ENCODE peak calls at places on chromosomes 3 and 15, in eight cellular contexts. T is RWPE2, P is ovary, M is bronchial epithelial cell, D is heart right ventricle, H is A673, J is AG04449, Q is heart left ventricle. W is an unnamed sample.

GRCh38 chr3:96712792-96713191 is 101.6 kb upstream of the EPHA6 start:
- DNase-seq in Q (no peak), P (no peak), H (no peak), T (no peak), D (no peak), M (no peak), J (no peak), W (no peak)

GRCh38 chr3:187464682-187465081 is 96.5 kb downstream of the RTP4 start:
- DNase-seq in Q (no peak), M (no peak), P (no peak), H (no peak), D (no peak), J (no peak), T (no peak), W (no peak)

GRCh38 chr3:110327870-110328269 is 743.7 kb upstream of the NECTIN3 start:
- DNase-seq in D (no peak), H (no peak), P (no peak), J (no peak), Q (no peak), M (peak; percentile 46), T (no peak), W (no peak)

GRCh38 chr3:194999491-194999890 is 271.5 kb downstream of the XXYLT1 start:
- DNase-seq in P (no peak), H (no peak), Q (no peak), J (no peak), D (no peak), M (no peak), T (no peak), W (no peak)

GRCh38 chr15:89714775-89715174 is 24.2 kb downstream of the WDR93 start:
- DNase-seq in M (no peak), P (no peak), T (no peak), Q (no peak), H (no peak), J (no peak), D (no peak), W (no peak)

GRCh38 chr15:74132681-74133070 is 2.3 kb downstream of the ISLR2 start:
- DNase-seq in H (no peak), M (peak; percentile 59), P (no peak), Q (no peak), D (no peak), T (no peak), J (no peak), W (no peak)

GRCh38 chr3:99114565-99115291 is 213.2 kb upstream of the DCBLD2 start:
- DNase-seq in Q (no peak), T (no peak), H (peak; percentile 60), P (no peak), D (no peak), J (no peak), M (peak; percentile 48), W (no peak)

GRCh38 chr3:76551739-76552138 is 488.2 kb upstream of the ROBO2 start:
- DNase-seq in H (no peak), Q (no peak), J (no peak), M (no peak), D (no peak), P (no peak), T (no peak), W (no peak)

GRCh38 chr3:109057616-109058015 is 60.3 kb downstream of the MORC1 start:
- DNase-seq in M (no peak), H (no peak), D (no peak), J (no peak), T (no peak), Q (no peak), P (no peak), W (no peak)

GRCh38 chr3:174202146-174202545 is 657.0 kb upstream of the NAALADL2 start:
- DNase-seq in P (no peak), J (no peak), H (no peak), T (no peak), M (no peak), D (no peak), Q (no peak), W (no peak)

GRCh38 chr3:58534592-58535494 is 2.1 kb downstream of the ACOX2 start:
- DNase-seq in H (no peak), J (no peak), D (no peak), M (no peak), T (no peak), P (no peak), Q (no peak), W (no peak)

GRCh38 chr3:58535531-58536500 is 1.2 kb downstream of the ACOX2 start:
- DNase-seq in M (peak; percentile 34), D (no peak), J (no peak), T (no peak), H (no peak), Q (no peak), P (no peak), W (no peak)

GRCh38 chr3:58537412-58538301 is 667 bp upstream of the ACOX2 start:
- DNase-seq in P (no peak), T (no peak), M (peak; percentile 60), H (no peak), J (no peak), D (no peak), Q (no peak), W (no peak)

GRCh38 chr3:58539636-58540035 is 2.6 kb upstream of the ACOX2 start:
- DNase-seq in M (no peak), H (no peak), Q (no peak), J (no peak), D (no peak), T (no peak), P (no peak), W (no peak)

DNA sequence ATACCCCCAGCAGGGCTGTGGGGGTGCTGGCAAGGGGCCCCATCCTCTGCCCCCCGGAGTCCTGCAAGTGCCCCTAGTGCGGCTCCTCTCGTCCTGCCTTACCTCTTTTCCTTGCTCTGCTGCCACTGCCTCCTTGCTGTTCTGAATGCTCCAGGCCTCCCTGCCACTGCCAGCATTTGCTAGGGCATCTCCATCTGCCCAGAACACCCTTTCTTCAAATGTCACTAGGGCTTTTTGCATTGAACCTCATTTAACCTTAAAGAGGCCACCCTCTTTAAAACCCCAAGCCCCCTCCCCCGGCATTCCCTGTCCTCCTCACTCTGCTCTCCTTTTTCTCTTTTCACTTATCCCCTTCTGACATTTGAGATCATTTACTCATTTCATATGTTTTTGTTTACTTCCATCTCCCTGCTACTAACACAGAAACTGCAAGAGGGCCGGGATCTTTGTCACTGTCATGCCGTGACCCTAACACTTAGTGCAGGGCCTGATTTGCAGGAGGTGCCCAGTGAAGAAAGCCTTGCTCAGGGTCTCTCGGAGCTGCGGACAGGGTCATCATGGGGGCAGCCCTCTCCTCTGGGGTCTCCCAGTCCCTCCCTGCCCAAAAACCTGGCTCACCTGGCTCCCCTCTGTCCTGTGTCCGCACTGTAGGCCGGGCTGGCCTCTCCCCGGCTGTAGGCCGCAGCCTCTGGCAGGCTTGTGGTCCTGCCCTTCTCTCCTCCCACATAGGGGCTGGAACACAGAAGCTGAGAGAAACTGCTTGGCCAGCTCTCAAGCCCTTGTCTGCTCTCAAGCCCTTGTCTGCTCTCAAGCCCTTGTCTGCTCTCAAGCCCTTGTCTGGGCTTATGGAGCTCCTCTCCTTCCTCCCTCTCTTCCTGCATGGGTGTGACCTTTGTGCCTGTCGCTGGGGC is at the start of gene ACOX2:
- DNase-seq in J (no peak), M (no peak), D (peak; percentile 84), T (no peak), H (no peak), Q (peak; percentile 90), P (peak; percentile 78), W (no peak)
- H3K4me3 ChIP-seq in J (peak within 1 kb of the TSS; percentile 52), M (no peak within 1 kb of the TSS), D (peak within 1 kb of the TSS; percentile 53), T (no peak within 1 kb of the TSS), H (no peak within 1 kb of the TSS), Q (peak within 1 kb of the TSS; percentile 17), P (peak within 1 kb of the TSS; percentile 36), W (peak within 1 kb of the TSS; percentile 31)

GRCh38 chr3:51393096-51393495 is 2.0 kb downstream of the RBM15B start:
- DNase-seq in P (no peak), H (no peak), J (no peak), D (no peak), Q (no peak), M (no peak), T (no peak), W (no peak)
- H3K4me3 ChIP-seq in P (no peak overlapping the region), H (peak overlapping the region; percentile 63), J (peak overlapping the region; percentile 75), D (no peak overlapping the region), Q (no peak overlapping the region), M (no peak overlapping the region), T (no peak overlapping the region), W (no peak overlapping the region)

DNA sequence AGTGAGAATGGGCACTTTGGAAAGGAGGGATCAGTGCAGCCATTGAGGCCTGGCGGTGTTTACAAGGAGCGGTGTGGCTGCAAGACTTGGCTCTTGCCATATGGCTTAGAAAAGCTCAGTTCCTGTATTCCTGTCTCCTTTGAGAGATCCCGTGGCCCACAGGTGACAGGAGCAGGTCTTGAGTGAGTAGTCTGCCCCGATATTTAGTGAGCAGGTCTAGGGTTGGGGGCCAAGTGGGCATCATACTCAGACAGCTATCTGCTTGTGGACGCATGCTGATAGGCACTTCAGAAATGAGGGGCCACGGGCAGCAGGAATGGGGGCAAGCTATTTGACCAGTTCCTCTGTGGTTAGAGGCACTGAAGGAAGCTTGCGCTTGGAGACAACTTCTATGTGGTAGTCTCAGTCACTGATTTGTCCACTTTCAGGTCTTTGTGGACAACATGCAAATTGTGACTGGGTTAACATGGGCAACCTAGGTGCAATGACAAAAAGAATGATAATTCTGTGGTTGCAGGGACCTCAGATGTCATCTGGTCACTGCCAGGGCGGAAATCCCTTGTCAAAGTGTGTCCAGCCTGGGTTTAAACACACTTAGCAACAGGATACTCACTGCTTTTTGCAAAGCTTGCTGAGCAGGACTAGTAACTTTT is 1.1 kb downstream of the TMED3 start:
- DNase-seq in Q (no peak), P (no peak), T (no peak), D (no peak), J (no peak), H (no peak), M (no peak), W (no peak)
- H3K4me3 ChIP-seq in Q (peak overlapping the region; percentile 69), P (peak overlapping the region; percentile 44), T (peak overlapping the region; percentile 71), D (peak overlapping the region; percentile 80), J (peak overlapping the region; percentile 98), H (peak overlapping the region; percentile 97), M (peak overlapping the region; percentile 74), W (peak overlapping the region; percentile 98)

GRCh38 chr15:77818484-77819270 is 186.0 kb upstream of the LINGO1 start:
- DNase-seq in M (no peak), D (no peak), Q (no peak), T (no peak), P (no peak), H (peak; percentile 73), J (no peak), W (no peak)
- H3K4me3 ChIP-seq in M (no peak overlapping the region), D (peak overlapping the region; percentile 45), Q (no peak overlapping the region), T (peak overlapping the region; percentile 37), P (no peak overlapping the region), H (peak overlapping the region; percentile 93), J (no peak overlapping the region), W (no peak overlapping the region)

GRCh38 chr3:32421991-32422859 is 30.6 kb downstream of the CMTM7 start:
- DNase-seq in H (peak; percentile 92), J (peak; percentile 44), D (peak; percentile 85), T (peak; percentile 95), M (peak; percentile 94), P (peak; percentile 69), Q (peak; percentile 84), W (no peak)
- H3K4me3 ChIP-seq in H (no peak overlapping the region), J (no peak overlapping the region), D (no peak overlapping the region), T (no peak overlapping the region), M (no peak overlapping the region), P (no peak overlapping the region), Q (no peak overlapping the region), W (no peak overlapping the region)

W was measured in skeletal muscle cell.